ENCODE peak calls at places on chromosome 2, in ten cellular contexts. D, G, U, A, N, B, P, R, J and K are unnamed samples.
A peak's percentile ranks its signal among the peaks of the same experiment; 100 is the strongest.

GRCh38 chr2:64525323-64525625 is 1.1 kb downstream of the AFTPH start:
- DNase-seq in D (no peak), G (peak; percentile 18), U (peak; percentile 27), A (peak; percentile 58), N (no peak), B (peak; percentile 44), P (no peak), R (no peak), J (peak; percentile 24), K (peak; percentile 58)

GRCh38 chr2:114762986-114763385 is 320.5 kb downstream of the DPP10 start:
- DNase-seq in D (no peak), G (no peak), U (no peak), A (no peak), N (no peak), B (no peak), P (no peak), R (no peak), J (no peak), K (no peak)

GRCh38 chr2:3100386-3100785 is 277.2 kb downstream of the EIPR1 start:
- DNase-seq in D (no peak), G (no peak), U (no peak), A (no peak), N (no peak), B (no peak), P (no peak), R (no peak), J (no peak), K (no peak)

GRCh38 chr2:215290980-215291599 is 20.8 kb upstream of the ATIC start:
- DNase-seq in D (no peak), G (no peak), U (no peak), A (no peak), N (no peak), B (no peak), P (no peak), R (no peak), J (no peak), K (no peak)

GRCh38 chr2:119674711-119675500 is 4.1 kb upstream of the TMEM177 start:
- DNase-seq in D (no peak), G (no peak), U (no peak), A (peak; percentile 51), N (no peak), B (peak; percentile 27), P (no peak), R (no peak), J (no peak), K (no peak)

GRCh38 chr2:21627938-21628337 is 504.2 kb downstream of the TDRD15 start:
- DNase-seq in D (no peak), G (peak; percentile 44), U (no peak), A (no peak), N (no peak), B (no peak), P (no peak), R (no peak), J (no peak), K (no peak)

GRCh38 chr2:215107229-215108056 is 31.0 kb downstream of the ABCA12 start:
- DNase-seq in D (no peak), G (no peak), U (no peak), A (no peak), N (no peak), B (no peak), P (no peak), R (no peak), J (no peak), K (no peak)

GRCh38 chr2:191150451-191151314 is at the start of gene STAT4:
- DNase-seq in D (no peak), G (peak; percentile 66), U (peak; percentile 76), A (peak; percentile 59), N (peak; percentile 56), B (peak; percentile 69), P (peak; percentile 59), R (no peak), J (peak; percentile 59), K (peak; percentile 70)

GRCh38 chr2:118122768-118123335 is 34.6 kb downstream of the INSIG2 start:
- DNase-seq in D (no peak), G (no peak), U (no peak), A (no peak), N (no peak), B (no peak), P (no peak), R (no peak), J (peak; percentile 87), K (no peak)

GRCh38 chr2:99977947-99978346 is 164.4 kb downstream of the AFF3 start:
- DNase-seq in D (no peak), G (no peak), U (no peak), A (no peak), N (no peak), B (no peak), P (no peak), R (no peak), J (no peak), K (no peak)

GRCh38 chr2:216404010-216404618 is 8.2 kb upstream of the SMARCAL1 start:
- DNase-seq in D (peak; percentile 42), G (peak; percentile 48), U (peak; percentile 58), A (peak; percentile 42), N (peak; percentile 29), B (peak; percentile 57), P (peak; percentile 56), R (peak; percentile 13), J (peak; percentile 45), K (peak; percentile 43)

GRCh38 chr2:37201766-37202165 is 5.5 kb downstream of the CEBPZOS start:
- DNase-seq in D (no peak), G (peak; percentile 30), U (no peak), A (peak; percentile 50), N (no peak), B (no peak), P (no peak), R (no peak), J (no peak), K (no peak)

GRCh38 chr2:232687382-232688160 is 9.6 kb upstream of the GIGYF2 start:
- DNase-seq in D (no peak), G (no peak), U (no peak), A (no peak), N (no peak), B (no peak), P (no peak), R (no peak), J (no peak), K (no peak)

GRCh38 chr2:7916670-7917069 is 765.2 kb upstream of the ID2 start:
- DNase-seq in D (no peak), G (no peak), U (no peak), A (no peak), N (no peak), B (no peak), P (no peak), R (no peak), J (no peak), K (no peak)

GRCh38 chr2:64876137-64876647 is 113.0 kb upstream of the SLC1A4 start:
- DNase-seq in D (peak; percentile 59), G (peak; percentile 82), U (peak; percentile 53), A (peak; percentile 92), N (no peak), B (peak; percentile 63), P (peak; percentile 24), R (peak; percentile 19), J (peak; percentile 88), K (peak; percentile 81)

GRCh38 chr2:36680012-36680411 is 16.5 kb upstream of the VIT start:
- DNase-seq in D (peak; percentile 35), G (peak; percentile 55), U (no peak), A (peak; percentile 17), N (no peak), B (no peak), P (no peak), R (no peak), J (no peak), K (no peak)

GRCh38 chr2:65130440-65131175 is 702 bp upstream of the RAB1A start:
- DNase-seq in D (no peak), G (no peak), U (peak; percentile 76), A (no peak), N (no peak), B (no peak), P (no peak), R (no peak), J (no peak), K (no peak)

GRCh38 chr2:109675666-109676345 is 61.6 kb downstream of the SOWAHC start:
- DNase-seq in D (no peak), G (no peak), U (peak; percentile 85), A (no peak), N (peak; percentile 34), B (peak; percentile 95), P (no peak), R (no peak), J (no peak), K (no peak)

GRCh38 chr2:231920795-231921194 is 5.4 kb downstream of the NPPC start:
- DNase-seq in D (no peak), G (no peak), U (no peak), A (no peak), N (no peak), B (no peak), P (no peak), R (no peak), J (no peak), K (no peak)

GRCh38 chr2:200741468-200742202 is 70.1 kb upstream of the BZW1 start:
- DNase-seq in D (no peak), G (no peak), U (no peak), A (no peak), N (no peak), B (peak; percentile 68), P (no peak), R (no peak), J (no peak), K (peak; percentile 73)

GRCh38 chr2:162926501-162926900 is 87.9 kb upstream of the KCNH7 start:
- DNase-seq in D (peak; percentile 2), G (peak; percentile 65), U (no peak), A (peak; percentile 89), N (no peak), B (no peak), P (no peak), R (no peak), J (peak; percentile 98), K (no peak)

GRCh38 chr2:216222650-216223352 is 113.7 kb downstream of the XRCC5 start:
- DNase-seq in D (no peak), G (peak; percentile 60), U (no peak), A (peak; percentile 46), N (no peak), B (no peak), P (peak; percentile 23), R (no peak), J (peak; percentile 63), K (no peak)